ENCODE peak calls at places on chromosomes 13 and 19, in ten cellular contexts. Q, M, J, A, D, F, W, K, H and Y are unnamed samples.

GRCh38 chr19:35253316-35254286 is 4.8 kb downstream of the LSR start:
- DNase-seq in M (no peak), A (no peak), K (no peak), F (no peak), D (no peak), W (no peak), J (no peak), H (no peak), Q (no peak), Y (no peak)

GRCh38 chr19:34480971-34481821 is at the start of gene WTIP:
- DNase-seq in W (no peak), D (peak), Q (peak), F (peak), H (no peak), A (peak), K (peak), M (no peak), J (peak), Y (no peak)

GRCh38 chr19:46016426-46017094 is 6.3 kb downstream of the PGLYRP1 start:
- DNase-seq in Q (peak), K (peak), D (peak), H (peak), M (peak), J (peak), W (peak), A (peak), F (peak), Y (peak)

GRCh38 chr19:10299545-10300458 is 9.8 kb downstream of the ZGLP1 start:
- DNase-seq in K (no peak), W (no peak), M (no peak), F (no peak), Q (no peak), J (no peak), H (no peak), D (no peak), A (no peak), Y (no peak)

GRCh38 chr13:30985637-30986205 is 53.3 kb downstream of the TEX26 start:
- DNase-seq in D (no peak), Q (peak), M (no peak), A (peak), W (no peak), H (no peak), J (no peak), F (peak), K (no peak), Y (no peak)

GRCh38 chr13:80249906-80250513 is 90.9 kb downstream of the SPRY2 start:
- DNase-seq in J (no peak), D (no peak), K (no peak), F (no peak), W (no peak), A (peak), M (no peak), H (no peak), Q (peak), Y (no peak)

GRCh38 chr13:36490055-36490454 is 57.8 kb downstream of the CCNA1 start:
- DNase-seq in Q (no peak), J (no peak), K (no peak), M (no peak), H (no peak), D (no peak), W (no peak), F (no peak), A (no peak), Y (no peak)

GRCh38 chr13:105127732-105128131 is 1407.7 kb downstream of the EFNB2 start:
- DNase-seq in H (no peak), K (no peak), F (no peak), J (no peak), D (no peak), Q (no peak), A (no peak), M (no peak), W (no peak), Y (no peak)

GRCh38 chr13:31761951-31762350 is 22.6 kb downstream of the RXFP2 start:
- DNase-seq in F (no peak), Q (peak), W (no peak), K (no peak), M (no peak), A (peak), H (no peak), J (no peak), D (no peak), Y (no peak)